ENCODE peak calls at places on chromosomes 5 and 9, in nine cellular contexts. A, S, Q, V, O, I, B, W and R are unnamed samples.

GRCh38 chr5:97694091-97694490 is 511.0 kb upstream of the RIOK2 start:
- DNase-seq in A (no peak), S (no peak), Q (no peak), V (no peak), O (no peak), I (no peak), B (no peak), W (no peak), R (no peak)

GRCh38 chr9:130298663-130299279 is 33.2 kb downstream of the HMCN2 start:
- DNase-seq in A (peak; percentile 19), S (no peak), Q (no peak), V (no peak), O (no peak), I (peak; percentile 21), B (no peak), W (no peak), R (no peak)

GRCh38 chr5:175652741-175653663 is 4.9 kb upstream of the HRH2 start:
- DNase-seq in A (no peak), S (no peak), Q (no peak), V (peak; percentile 24), O (no peak), I (no peak), B (no peak), W (no peak), R (no peak)

GRCh38 chr9:129010267-129010975 is 17.7 kb downstream of the SH3GLB2 start:
- DNase-seq in A (no peak), S (no peak), Q (no peak), V (no peak), O (no peak), I (no peak), B (no peak), W (no peak), R (no peak)

GRCh38 chr5:102762095-102762534 is 7.0 kb downstream of the PAM start:
- DNase-seq in A (peak; percentile 72), S (no peak), Q (no peak), V (no peak), O (no peak), I (no peak), B (peak; percentile 64), W (no peak), R (peak; percentile 41)

GRCh38 chr9:130635306-130635705 is 29.1 kb upstream of the PRDM12 start:
- DNase-seq in A (no peak), S (no peak), Q (no peak), V (no peak), O (no peak), I (no peak), B (no peak), W (no peak), R (no peak)

GRCh38 chr5:96177303-96177869 is 215.7 kb upstream of the ELL2 start:
- DNase-seq in A (peak; percentile 94), S (no peak), Q (no peak), V (no peak), O (no peak), I (no peak), B (peak; percentile 100), W (no peak), R (peak; percentile 32)

GRCh38 chr5:125489146-125489545 is 742.7 kb upstream of the ZNF608 start:
- DNase-seq in A (no peak), S (no peak), Q (no peak), V (no peak), O (no peak), I (no peak), B (no peak), W (no peak), R (no peak)

GRCh38 chr9:122158202-122158601 is 1.4 kb downstream of the NDUFA8 start:
- DNase-seq in A (peak; percentile 54), S (no peak), Q (no peak), V (peak; percentile 46), O (no peak), I (no peak), B (peak; percentile 43), W (no peak), R (peak; percentile 33)

GRCh38 chr5:58156977-58157701 is 302.7 kb downstream of the PLK2 start:
- DNase-seq in A (no peak), S (no peak), Q (no peak), V (no peak), O (no peak), I (no peak), B (peak; percentile 71), W (no peak), R (no peak)

GRCh38 chr5:145521066-145521465 is 314.1 kb downstream of the PRELID2 start:
- DNase-seq in A (no peak), S (no peak), Q (no peak), V (no peak), O (no peak), I (no peak), B (peak; percentile 59), W (no peak), R (no peak)

GRCh38 chr5:146073239-146073900 is 32.0 kb downstream of the PLAC8L1 start:
- DNase-seq in A (no peak), S (peak; percentile 51), Q (no peak), V (peak; percentile 18), O (no peak), I (no peak), B (no peak), W (no peak), R (no peak)

GRCh38 chr9:26170224-26170623 is 492.0 kb upstream of the TUSC1 start:
- DNase-seq in A (no peak), S (no peak), Q (no peak), V (no peak), O (no peak), I (no peak), B (no peak), W (no peak), R (no peak)

GRCh38 chr9:101604287-101604686 is 9.5 kb upstream of the PPP3R2 start:
- DNase-seq in A (no peak), S (no peak), Q (no peak), V (no peak), O (no peak), I (no peak), B (no peak), W (no peak), R (no peak)

GRCh38 chr9:20398511-20399338 is 223.6 kb downstream of the MLLT3 start:
- DNase-seq in A (no peak), S (no peak), Q (no peak), V (no peak), O (no peak), I (no peak), B (no peak), W (no peak), R (no peak)

GRCh38 chr5:62475072-62475471 is 62.5 kb downstream of the IPO11 start:
- DNase-seq in A (peak; percentile 79), S (no peak), Q (no peak), V (no peak), O (no peak), I (no peak), B (peak; percentile 82), W (no peak), R (no peak)

GRCh38 chr5:76401801-76402250 is 1.3 kb upstream of the IQGAP2 start:
- DNase-seq in A (no peak), S (no peak), Q (peak; percentile 39), V (peak; percentile 42), O (peak; percentile 35), I (no peak), B (no peak), W (no peak), R (peak; percentile 32)

GRCh38 chr5:61687371-61687770 is 355.3 kb downstream of the ZSWIM6 start:
- DNase-seq in A (no peak), S (no peak), Q (no peak), V (no peak), O (no peak), I (no peak), B (peak; percentile 29), W (no peak), R (no peak)

GRCh38 chr9:129143461-129143927 is 32.3 kb downstream of the PTPA start:
- DNase-seq in A (no peak), S (peak; percentile 82), Q (peak; percentile 63), V (peak; percentile 52), O (no peak), I (no peak), B (no peak), W (no peak), R (no peak)

DNA sequence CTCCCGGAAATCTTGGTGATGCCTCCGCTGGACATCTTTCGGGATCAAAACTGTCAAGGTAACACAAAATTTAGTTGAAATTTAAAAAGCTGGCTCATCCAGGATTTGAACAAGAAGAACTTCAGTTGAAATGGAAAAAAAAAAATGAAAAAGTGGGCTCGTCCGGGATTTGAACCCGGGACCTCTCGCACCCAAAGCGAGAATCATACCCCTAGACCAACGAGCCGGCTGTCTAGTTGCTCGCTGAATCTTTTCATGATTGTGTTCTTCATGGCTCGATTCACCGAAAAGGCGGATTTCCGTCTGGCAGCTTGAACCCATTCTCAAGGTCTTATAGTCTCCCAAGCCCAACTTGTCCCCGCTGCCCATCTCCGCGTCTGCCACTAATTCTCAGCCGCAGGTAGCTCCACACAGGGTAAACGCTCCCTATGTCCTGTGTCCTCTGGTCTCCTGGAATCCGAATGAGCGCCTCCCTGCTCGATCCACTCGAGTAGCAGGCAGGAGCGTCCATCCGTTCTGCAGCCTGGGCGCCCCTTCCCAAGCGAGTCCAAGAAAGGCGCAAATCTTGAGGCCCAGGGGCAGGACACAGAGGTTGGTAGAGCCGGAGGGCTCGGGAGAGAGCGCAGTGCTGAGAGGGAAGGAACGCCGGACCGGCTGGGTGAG is 16.2 kb downstream of the TRIM7 start:
- DNase-seq in A (peak; percentile 93), S (peak; percentile 91), Q (peak; percentile 68), V (peak; percentile 88), O (peak; percentile 81), I (peak; percentile 82), B (peak; percentile 65), W (no peak), R (peak; percentile 68)
- TF ChIP-seq CTCF in A (no peak), S (no peak), Q (no peak), V (no peak), O (no peak), I (no peak), B (no peak), W (no peak), R (no peak)

GRCh38 chr5:88883566-88884434 is 816 bp upstream of the MEF2C start:
- DNase-seq in A (peak; percentile 67), S (peak; percentile 77), Q (peak; percentile 66), V (peak; percentile 64), O (no peak), I (peak; percentile 60), B (peak; percentile 27), W (peak; percentile 21), R (peak; percentile 65)
- TF ChIP-seq CTCF in A (no peak), S (no peak), Q (no peak), V (no peak), O (no peak), I (no peak), B (no peak), W (no peak), R (no peak)

DNA sequence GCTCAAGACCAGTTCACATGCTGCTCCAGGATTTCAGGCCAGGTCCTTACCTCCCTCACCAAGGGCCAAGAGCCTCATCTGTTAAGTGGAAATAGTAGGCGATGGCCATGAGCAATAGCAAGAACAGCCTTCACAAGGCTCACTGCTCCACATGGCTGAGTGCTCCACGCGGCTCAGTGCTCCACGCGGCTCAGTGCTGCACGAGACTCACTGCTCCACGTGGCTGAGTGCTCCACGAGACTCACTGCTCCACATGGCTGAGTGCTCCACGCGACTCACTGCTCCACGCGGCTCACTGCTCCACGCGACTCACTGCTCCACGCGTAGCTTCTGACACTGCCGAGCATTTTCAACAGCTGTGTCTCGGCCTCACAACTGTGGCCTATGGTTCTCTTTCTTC is 36.4 kb upstream of the ADAMTS2 start:
- DNase-seq in A (no peak), S (no peak), Q (no peak), V (no peak), O (no peak), I (no peak), B (no peak), W (no peak), R (no peak)
- TF ChIP-seq CTCF in A (no peak), S (no peak), Q (no peak), V (no peak), O (no peak), I (no peak), B (no peak), W (no peak), R (no peak)

GRCh38 chr9:9352877-9353481 is 1259.8 kb downstream of the PTPRD start:
- DNase-seq in A (peak; percentile 10), S (no peak), Q (no peak), V (peak; percentile 36), O (no peak), I (no peak), B (peak; percentile 0), W (no peak), R (no peak)
- TF ChIP-seq CTCF in A (peak; percentile 59), S (no peak), Q (peak; percentile 58), V (no peak), O (no peak), I (peak; percentile 32), B (peak; percentile 42), W (no peak), R (peak; percentile 27)